ENCODE peak calls at places on chromosomes 3 and 15, in four cellular contexts. One of them, this sample, is unnamed.

GRCh38 chr15:38992541-38993334 is 428.1 kb upstream of the RASGRP1 start:
- DNase-seq in A549: no peak
- DNase-seq in fibroblast of lung: peak; percentile 53
- DNase-seq in OCI-LY7: no peak
- DNase-seq in this sample: no peak

GRCh38 chr3:127589600-127590281 is 792 bp downstream of the TPRA1 start:
- DNase-seq in A549: no peak
- DNase-seq in fibroblast of lung: no peak
- DNase-seq in OCI-LY7: peak; percentile 29
- DNase-seq in this sample: peak; percentile 48

GRCh38 chr3:69392850-69393249 is 7.0 kb upstream of the FRMD4B start:
- DNase-seq in A549: no peak
- DNase-seq in fibroblast of lung: no peak
- DNase-seq in OCI-LY7: no peak
- DNase-seq in this sample: no peak

GRCh38 chr3:194344012-194344411 is 7.1 kb downstream of the CPN2 start:
- DNase-seq in A549: peak; percentile 53
- DNase-seq in fibroblast of lung: peak; percentile 63
- DNase-seq in OCI-LY7: peak; percentile 58
- DNase-seq in this sample: peak; percentile 85

GRCh38 chr3:115891237-115891636 is 267.9 kb downstream of the GAP43 start:
- DNase-seq in A549: no peak
- DNase-seq in fibroblast of lung: no peak
- DNase-seq in OCI-LY7: no peak
- DNase-seq in this sample: no peak

GRCh38 chr3:195230244-195230643 is 40.7 kb downstream of the XXYLT1 start:
- DNase-seq in A549: no peak
- DNase-seq in fibroblast of lung: no peak
- DNase-seq in OCI-LY7: no peak
- DNase-seq in this sample: no peak

GRCh38 chr15:91520848-91521247 is 332.7 kb upstream of the SLCO3A1 start:
- DNase-seq in A549: no peak
- DNase-seq in fibroblast of lung: no peak
- DNase-seq in OCI-LY7: no peak
- DNase-seq in this sample: no peak

GRCh38 chr3:149120051-149120972 is 9.1 kb upstream of the HPS3 start:
- DNase-seq in A549: peak; percentile 80
- DNase-seq in fibroblast of lung: peak; percentile 85
- DNase-seq in OCI-LY7: peak; percentile 81
- DNase-seq in this sample: peak; percentile 66

GRCh38 chr15:56736881-56737707 is 3.8 kb upstream of the ZNF280D start:
- DNase-seq in A549: no peak
- DNase-seq in fibroblast of lung: no peak
- DNase-seq in OCI-LY7: no peak
- DNase-seq in this sample: no peak

GRCh38 chr15:98599911-98600685 is 48.2 kb upstream of the IGF1R start:
- DNase-seq in A549: no peak
- DNase-seq in fibroblast of lung: peak; percentile 81
- DNase-seq in OCI-LY7: peak; percentile 26
- DNase-seq in this sample: peak; percentile 45

GRCh38 chr3:55349851-55350250 is 137.3 kb downstream of the WNT5A start:
- DNase-seq in A549: no peak
- DNase-seq in fibroblast of lung: no peak
- DNase-seq in OCI-LY7: no peak
- DNase-seq in this sample: no peak
- H3K4me2 ChIP-seq in A549: no peak overlapping the region
- H3K4me2 ChIP-seq in fibroblast of lung: no peak overlapping the region
- H3K4me2 ChIP-seq in OCI-LY7: no peak overlapping the region
- H3K4me2 ChIP-seq in this sample: no peak overlapping the region

DNA sequence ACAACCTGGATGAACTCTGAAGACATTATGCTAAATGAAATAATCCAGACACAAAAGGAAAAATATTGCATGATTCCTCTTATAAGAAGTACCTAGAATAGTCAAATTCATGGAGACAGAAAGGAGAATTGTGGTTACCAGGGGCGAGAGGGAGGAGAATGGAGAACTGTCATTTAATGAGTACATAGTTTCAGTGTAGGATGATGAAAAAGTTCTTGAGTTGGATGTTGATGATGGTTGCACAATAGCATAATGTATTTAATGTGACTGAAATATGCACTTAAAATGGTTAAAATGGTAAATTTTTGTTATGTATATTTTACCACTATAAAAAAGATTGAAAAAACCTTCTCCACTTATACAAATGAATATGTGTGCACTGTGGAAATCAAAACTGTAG is 469.6 kb downstream of the MAGI1 start:
- DNase-seq in A549: no peak
- DNase-seq in fibroblast of lung: peak; percentile 25
- DNase-seq in OCI-LY7: no peak
- DNase-seq in this sample: no peak
- H3K4me2 ChIP-seq in A549: no peak overlapping the region
- H3K4me2 ChIP-seq in fibroblast of lung: no peak overlapping the region
- H3K4me2 ChIP-seq in OCI-LY7: no peak overlapping the region
- H3K4me2 ChIP-seq in this sample: no peak overlapping the region

GRCh38 chr3:106540743-106541142 is 671.9 kb upstream of the CBLB start:
- DNase-seq in A549: no peak
- DNase-seq in fibroblast of lung: no peak
- DNase-seq in OCI-LY7: no peak
- DNase-seq in this sample: no peak
- H3K4me2 ChIP-seq in A549: no peak overlapping the region
- H3K4me2 ChIP-seq in fibroblast of lung: no peak overlapping the region
- H3K4me2 ChIP-seq in OCI-LY7: no peak overlapping the region
- H3K4me2 ChIP-seq in this sample: no peak overlapping the region

DNA sequence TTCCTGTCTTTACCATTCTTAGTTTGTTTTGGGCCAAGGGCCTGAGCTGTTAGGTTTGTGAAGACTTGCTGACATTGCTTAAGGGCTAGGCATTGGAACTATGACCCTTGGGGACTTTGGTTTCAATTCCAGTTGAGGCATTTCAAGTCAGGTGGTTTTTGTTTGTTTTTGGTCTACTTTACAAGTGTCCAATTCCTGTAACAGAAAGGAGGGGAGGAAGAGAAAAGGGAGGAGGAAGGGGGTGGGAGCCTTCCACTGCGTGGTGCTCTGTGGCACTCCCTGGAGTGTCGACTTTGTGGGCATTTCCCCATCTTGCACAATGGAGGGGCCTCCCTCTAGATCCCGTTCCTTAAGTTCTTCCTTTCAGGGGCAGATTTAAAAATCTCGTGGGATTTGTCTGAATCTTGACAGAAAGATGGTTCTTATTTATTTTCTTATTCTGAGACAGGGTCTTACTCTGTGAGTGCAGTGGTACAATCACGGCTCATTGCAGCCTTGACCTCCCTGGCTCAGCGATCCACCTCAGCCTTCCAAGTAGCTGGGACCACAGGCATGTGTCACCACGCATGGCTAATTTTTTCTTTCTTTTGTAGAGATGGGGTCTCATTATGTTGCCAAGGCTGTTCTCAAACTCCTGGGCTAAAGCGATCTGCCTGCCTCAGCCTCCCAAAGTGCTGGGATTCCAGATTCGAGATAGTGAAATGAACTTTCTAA is 59.5 kb upstream of the RYK start:
- DNase-seq in A549: peak; percentile 51
- DNase-seq in fibroblast of lung: no peak
- DNase-seq in OCI-LY7: no peak
- DNase-seq in this sample: peak; percentile 71
- H3K4me2 ChIP-seq in A549: peak overlapping the region; percentile 71
- H3K4me2 ChIP-seq in fibroblast of lung: no peak overlapping the region
- H3K4me2 ChIP-seq in OCI-LY7: no peak overlapping the region
- H3K4me2 ChIP-seq in this sample: peak overlapping the region; percentile 38

DNA sequence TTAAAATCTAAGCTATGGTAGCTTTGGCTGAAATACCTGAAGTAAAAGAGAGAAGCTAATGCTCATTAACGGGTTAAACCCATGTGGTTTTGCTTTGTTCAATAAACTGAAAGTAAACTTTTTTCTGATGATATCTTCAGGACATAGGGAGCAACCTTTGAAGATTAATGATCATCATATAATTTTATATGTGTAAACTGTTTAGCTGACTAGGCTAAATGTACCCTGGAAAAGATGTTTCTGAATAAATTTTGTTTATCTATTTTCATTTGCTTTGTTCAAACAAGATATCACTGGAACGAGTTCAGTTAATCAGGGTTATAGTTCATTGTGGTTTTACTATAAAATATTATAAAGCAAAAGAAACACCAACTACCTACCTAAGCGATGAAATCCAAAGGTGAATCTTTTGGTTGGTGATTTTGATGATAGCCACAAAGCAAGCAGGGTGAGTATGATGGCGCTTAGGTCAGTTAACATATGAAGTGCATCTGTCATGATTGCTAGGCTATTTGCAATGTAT is 11.7 kb downstream of the SLC30A4 start:
- DNase-seq in A549: no peak
- DNase-seq in fibroblast of lung: no peak
- DNase-seq in OCI-LY7: no peak
- DNase-seq in this sample: no peak
- H3K4me2 ChIP-seq in A549: no peak overlapping the region
- H3K4me2 ChIP-seq in fibroblast of lung: no peak overlapping the region
- H3K4me2 ChIP-seq in OCI-LY7: no peak overlapping the region
- H3K4me2 ChIP-seq in this sample: no peak overlapping the region

GRCh38 chr15:59301527-59301926 is 71.1 kb downstream of the MYO1E start:
- DNase-seq in A549: no peak
- DNase-seq in fibroblast of lung: no peak
- DNase-seq in OCI-LY7: no peak
- DNase-seq in this sample: no peak
- H3K4me2 ChIP-seq in A549: peak overlapping the region; percentile 83
- H3K4me2 ChIP-seq in fibroblast of lung: no peak overlapping the region
- H3K4me2 ChIP-seq in OCI-LY7: no peak overlapping the region
- H3K4me2 ChIP-seq in this sample: no peak overlapping the region

GRCh38 chr15:42595641-42596240 is 20.3 kb downstream of the STARD9 start:
- DNase-seq in A549: no peak
- DNase-seq in fibroblast of lung: peak; percentile 84
- DNase-seq in OCI-LY7: no peak
- DNase-seq in this sample: peak; percentile 45
- H3K4me2 ChIP-seq in A549: no peak overlapping the region
- H3K4me2 ChIP-seq in fibroblast of lung: peak overlapping the region; percentile 75
- H3K4me2 ChIP-seq in OCI-LY7: no peak overlapping the region
- H3K4me2 ChIP-seq in this sample: peak overlapping the region; percentile 49

DNA sequence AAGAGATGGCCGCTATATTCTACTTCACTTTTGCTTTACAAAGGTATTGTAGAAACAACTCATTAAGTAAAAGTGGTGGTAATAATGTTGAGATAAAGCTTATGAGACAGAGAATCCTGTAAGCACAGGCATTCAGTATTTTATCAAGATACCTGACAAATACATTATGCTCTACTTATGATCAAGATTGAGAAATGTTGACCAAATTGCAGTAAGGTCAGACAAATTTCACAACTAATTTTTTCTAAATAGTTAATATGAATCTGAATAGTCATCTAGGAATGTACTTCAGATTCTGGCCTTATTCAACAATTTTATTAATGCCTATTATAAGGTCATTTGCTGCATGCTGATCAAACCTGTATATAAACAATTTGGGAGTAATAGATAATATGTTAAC is 95.1 kb upstream of the MBNL1 start:
- DNase-seq in A549: no peak
- DNase-seq in fibroblast of lung: no peak
- DNase-seq in OCI-LY7: no peak
- DNase-seq in this sample: no peak
- H3K4me2 ChIP-seq in A549: no peak overlapping the region
- H3K4me2 ChIP-seq in fibroblast of lung: no peak overlapping the region
- H3K4me2 ChIP-seq in OCI-LY7: no peak overlapping the region
- H3K4me2 ChIP-seq in this sample: no peak overlapping the region